ENCODE peak calls at places on chromosomes 7 and 10, in nine cellular contexts. One of them, this sample, is unnamed.
A peak's percentile ranks its signal among the peaks of the same experiment; 100 is the strongest.

GRCh38 chr10:43073191-43073590 is 3.7 kb upstream of the RET start:
- DNase-seq in PC-3: no peak
- DNase-seq in SK-N-SH: no peak
- DNase-seq in OCI-LY7: no peak
- DNase-seq in HCT116: no peak
- DNase-seq in neural progenitor cell: no peak
- DNase-seq in hepatocyte: no peak
- DNase-seq in MM.1S: no peak
- DNase-seq in GM23338: no peak
- DNase-seq in this sample: no peak

GRCh38 chr7:37732253-37732652 is 48.7 kb downstream of the GPR141 start:
- DNase-seq in PC-3: peak; percentile 10
- DNase-seq in SK-N-SH: peak; percentile 51
- DNase-seq in OCI-LY7: peak; percentile 45
- DNase-seq in HCT116: peak; percentile 6
- DNase-seq in neural progenitor cell: peak; percentile 67
- DNase-seq in hepatocyte: peak; percentile 66
- DNase-seq in MM.1S: peak; percentile 57
- DNase-seq in GM23338: peak; percentile 80
- DNase-seq in this sample: peak; percentile 5

GRCh38 chr10:48507933-48508830 is 96.7 kb downstream of the ARHGAP22 start:
- DNase-seq in PC-3: peak; percentile 59
- DNase-seq in SK-N-SH: no peak
- DNase-seq in OCI-LY7: no peak
- DNase-seq in HCT116: no peak
- DNase-seq in neural progenitor cell: no peak
- DNase-seq in hepatocyte: no peak
- DNase-seq in MM.1S: no peak
- DNase-seq in GM23338: no peak
- DNase-seq in this sample: peak; percentile 34

GRCh38 chr10:14604181-14605142 is 170.2 kb downstream of the FAM107B start:
- DNase-seq in PC-3: peak; percentile 69
- DNase-seq in SK-N-SH: peak; percentile 95
- DNase-seq in OCI-LY7: peak; percentile 88
- DNase-seq in HCT116: peak; percentile 18
- DNase-seq in neural progenitor cell: peak; percentile 91
- DNase-seq in hepatocyte: peak; percentile 94
- DNase-seq in MM.1S: peak; percentile 86
- DNase-seq in GM23338: peak; percentile 74
- DNase-seq in this sample: peak; percentile 90

GRCh38 chr7:106071356-106071998 is 40.6 kb downstream of the SYPL1 start:
- DNase-seq in PC-3: peak; percentile 85
- DNase-seq in SK-N-SH: peak; percentile 49
- DNase-seq in OCI-LY7: peak; percentile 96
- DNase-seq in HCT116: no peak
- DNase-seq in neural progenitor cell: no peak
- DNase-seq in hepatocyte: no peak
- DNase-seq in MM.1S: peak; percentile 94
- DNase-seq in GM23338: no peak
- DNase-seq in this sample: no peak

GRCh38 chr7:150716368-150716767 is at the start of gene GIMAP1:
- DNase-seq in PC-3: no peak
- DNase-seq in SK-N-SH: no peak
- DNase-seq in OCI-LY7: no peak
- DNase-seq in HCT116: no peak
- DNase-seq in neural progenitor cell: no peak
- DNase-seq in hepatocyte: no peak
- DNase-seq in MM.1S: no peak
- DNase-seq in GM23338: no peak
- DNase-seq in this sample: no peak

GRCh38 chr10:118669020-118669766 is 73.7 kb upstream of the PRLHR start:
- DNase-seq in PC-3: no peak
- DNase-seq in SK-N-SH: peak; percentile 81
- DNase-seq in OCI-LY7: no peak
- DNase-seq in HCT116: no peak
- DNase-seq in neural progenitor cell: peak; percentile 51
- DNase-seq in hepatocyte: no peak
- DNase-seq in MM.1S: no peak
- DNase-seq in GM23338: no peak
- DNase-seq in this sample: peak; percentile 82

GRCh38 chr10:17993361-17993760 is 41.6 kb downstream of the SLC39A12 start:
- DNase-seq in PC-3: peak; percentile 50
- DNase-seq in SK-N-SH: no peak
- DNase-seq in OCI-LY7: no peak
- DNase-seq in HCT116: no peak
- DNase-seq in neural progenitor cell: no peak
- DNase-seq in hepatocyte: no peak
- DNase-seq in MM.1S: no peak
- DNase-seq in GM23338: no peak
- DNase-seq in this sample: peak; percentile 69

GRCh38 chr7:102469351-102469971 is 4.7 kb downstream of the LRWD1 start:
- DNase-seq in PC-3: no peak
- DNase-seq in SK-N-SH: no peak
- DNase-seq in OCI-LY7: no peak
- DNase-seq in HCT116: no peak
- DNase-seq in neural progenitor cell: no peak
- DNase-seq in hepatocyte: no peak
- DNase-seq in MM.1S: peak; percentile 4
- DNase-seq in GM23338: no peak
- DNase-seq in this sample: no peak

DNA sequence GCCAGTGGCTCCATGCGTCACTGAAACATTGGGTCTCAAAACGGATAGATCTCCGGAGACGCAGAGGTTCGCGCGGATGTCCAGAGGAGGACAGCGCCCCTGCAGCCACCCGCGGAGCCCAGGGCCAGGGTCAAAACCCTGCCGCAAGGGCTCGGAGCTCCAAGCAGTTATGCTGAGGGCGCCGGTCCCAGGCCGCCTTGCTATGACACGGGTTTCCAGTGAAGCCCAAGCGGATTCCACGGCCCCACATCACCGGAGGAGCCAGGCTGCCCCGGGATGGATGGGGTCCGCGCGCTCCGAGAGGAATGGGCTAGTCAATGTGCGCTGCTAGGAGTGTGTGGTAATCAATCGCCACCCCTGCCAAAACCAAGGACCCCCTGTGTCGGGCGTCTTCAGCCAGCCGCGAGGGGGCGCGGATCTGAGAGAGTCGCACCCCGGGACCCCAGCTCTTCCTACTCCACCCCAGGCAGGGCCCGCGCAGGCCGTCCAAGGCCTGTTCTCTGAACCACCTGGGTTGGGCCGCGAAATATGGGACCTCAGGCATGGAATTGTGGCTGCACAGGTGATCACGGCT is 5.6 kb upstream of the EMX2 start:
- DNase-seq in PC-3: no peak
- DNase-seq in SK-N-SH: no peak
- DNase-seq in OCI-LY7: no peak
- DNase-seq in HCT116: no peak
- DNase-seq in neural progenitor cell: peak; percentile 75
- DNase-seq in hepatocyte: no peak
- DNase-seq in MM.1S: no peak
- DNase-seq in GM23338: peak; percentile 76
- DNase-seq in this sample: no peak
- TF ChIP-seq EZH2phosphoT487 in PC-3: no peak
- TF ChIP-seq EZH2phosphoT487 in SK-N-SH: no peak
- TF ChIP-seq EZH2phosphoT487 in OCI-LY7: no peak
- TF ChIP-seq EZH2phosphoT487 in HCT116: no peak
- TF ChIP-seq EZH2phosphoT487 in neural progenitor cell: peak; percentile 80
- TF ChIP-seq EZH2phosphoT487 in hepatocyte: peak; percentile 20
- TF ChIP-seq EZH2phosphoT487 in MM.1S: no peak
- TF ChIP-seq EZH2phosphoT487 in GM23338: no peak
- TF ChIP-seq EZH2phosphoT487 in this sample: no peak

GRCh38 chr10:60340973-60341372 is 48.7 kb downstream of the ANK3 start:
- DNase-seq in PC-3: no peak
- DNase-seq in SK-N-SH: no peak
- DNase-seq in OCI-LY7: no peak
- DNase-seq in HCT116: no peak
- DNase-seq in neural progenitor cell: no peak
- DNase-seq in hepatocyte: no peak
- DNase-seq in MM.1S: no peak
- DNase-seq in GM23338: no peak
- DNase-seq in this sample: no peak
- TF ChIP-seq EZH2phosphoT487 in PC-3: no peak
- TF ChIP-seq EZH2phosphoT487 in SK-N-SH: no peak
- TF ChIP-seq EZH2phosphoT487 in OCI-LY7: no peak
- TF ChIP-seq EZH2phosphoT487 in HCT116: no peak
- TF ChIP-seq EZH2phosphoT487 in neural progenitor cell: no peak
- TF ChIP-seq EZH2phosphoT487 in hepatocyte: no peak
- TF ChIP-seq EZH2phosphoT487 in MM.1S: no peak
- TF ChIP-seq EZH2phosphoT487 in GM23338: no peak
- TF ChIP-seq EZH2phosphoT487 in this sample: no peak

DNA sequence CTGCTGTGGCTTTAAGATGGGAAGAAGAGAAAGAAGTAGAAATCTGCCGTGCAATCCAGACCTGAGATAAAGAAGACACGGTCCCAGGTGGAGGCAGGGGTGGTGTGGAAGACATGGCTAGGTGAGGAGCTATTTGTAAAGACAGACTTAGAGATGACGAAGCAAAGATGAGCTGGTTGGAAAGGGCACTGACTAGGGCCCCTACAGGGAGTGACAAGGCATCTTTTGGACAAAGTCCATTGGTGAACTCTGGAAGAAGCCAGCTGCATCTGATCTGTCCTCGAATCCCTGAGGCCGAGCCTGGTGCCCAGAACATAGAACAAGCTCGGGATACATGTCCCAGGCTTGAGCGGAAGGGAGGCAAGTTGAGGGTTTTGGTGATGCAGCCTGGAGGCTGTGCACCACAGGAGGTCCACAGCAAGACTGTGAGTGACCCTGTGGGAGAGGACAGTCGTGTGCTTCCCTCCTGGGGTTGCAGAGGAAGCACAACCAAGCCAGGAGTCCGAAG is 191.2 kb downstream of the ADAM12 start:
- DNase-seq in PC-3: no peak
- DNase-seq in SK-N-SH: no peak
- DNase-seq in OCI-LY7: no peak
- DNase-seq in HCT116: no peak
- DNase-seq in neural progenitor cell: no peak
- DNase-seq in hepatocyte: no peak
- DNase-seq in MM.1S: no peak
- DNase-seq in GM23338: no peak
- DNase-seq in this sample: no peak
- TF ChIP-seq EZH2phosphoT487 in PC-3: no peak
- TF ChIP-seq EZH2phosphoT487 in SK-N-SH: no peak
- TF ChIP-seq EZH2phosphoT487 in OCI-LY7: no peak
- TF ChIP-seq EZH2phosphoT487 in HCT116: no peak
- TF ChIP-seq EZH2phosphoT487 in neural progenitor cell: no peak
- TF ChIP-seq EZH2phosphoT487 in hepatocyte: no peak
- TF ChIP-seq EZH2phosphoT487 in MM.1S: no peak
- TF ChIP-seq EZH2phosphoT487 in GM23338: no peak
- TF ChIP-seq EZH2phosphoT487 in this sample: no peak

DNA sequence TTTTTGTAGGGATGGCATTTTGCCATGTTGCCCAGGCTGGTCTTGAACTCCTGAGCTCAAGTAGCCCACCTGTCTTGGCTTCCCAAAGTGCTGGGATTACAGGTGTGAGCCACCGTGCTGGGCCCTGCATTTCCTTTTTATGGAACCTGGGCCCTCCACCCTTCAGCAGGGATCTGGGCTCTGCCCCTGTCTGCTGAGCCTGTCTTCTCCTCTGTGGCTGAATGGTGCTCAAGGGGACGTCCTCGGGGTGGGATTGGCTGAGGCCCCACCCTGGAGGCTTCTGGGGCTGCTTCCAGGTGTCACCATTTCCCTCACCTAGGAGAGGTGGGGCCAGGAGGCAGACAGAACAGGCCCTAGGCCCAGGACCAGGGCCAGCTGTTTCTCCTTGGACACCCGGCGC is 18.4 kb downstream of the FAM241B start:
- DNase-seq in PC-3: no peak
- DNase-seq in SK-N-SH: no peak
- DNase-seq in OCI-LY7: no peak
- DNase-seq in HCT116: no peak
- DNase-seq in neural progenitor cell: no peak
- DNase-seq in hepatocyte: no peak
- DNase-seq in MM.1S: no peak
- DNase-seq in GM23338: no peak
- DNase-seq in this sample: no peak
- TF ChIP-seq EZH2phosphoT487 in PC-3: no peak
- TF ChIP-seq EZH2phosphoT487 in SK-N-SH: no peak
- TF ChIP-seq EZH2phosphoT487 in OCI-LY7: no peak
- TF ChIP-seq EZH2phosphoT487 in HCT116: no peak
- TF ChIP-seq EZH2phosphoT487 in neural progenitor cell: no peak
- TF ChIP-seq EZH2phosphoT487 in hepatocyte: no peak
- TF ChIP-seq EZH2phosphoT487 in MM.1S: no peak
- TF ChIP-seq EZH2phosphoT487 in GM23338: no peak
- TF ChIP-seq EZH2phosphoT487 in this sample: no peak

GRCh38 chr10:6146921-6147320 is 55.8 kb upstream of the PFKFB3 start:
- DNase-seq in PC-3: no peak
- DNase-seq in SK-N-SH: no peak
- DNase-seq in OCI-LY7: no peak
- DNase-seq in HCT116: no peak
- DNase-seq in neural progenitor cell: no peak
- DNase-seq in hepatocyte: no peak
- DNase-seq in MM.1S: no peak
- DNase-seq in GM23338: no peak
- DNase-seq in this sample: no peak

GRCh38 chr10:6148908-6149307 is 53.8 kb upstream of the PFKFB3 start:
- DNase-seq in PC-3: peak; percentile 16
- DNase-seq in SK-N-SH: no peak
- DNase-seq in OCI-LY7: no peak
- DNase-seq in HCT116: no peak
- DNase-seq in neural progenitor cell: no peak
- DNase-seq in hepatocyte: no peak
- DNase-seq in MM.1S: no peak
- DNase-seq in GM23338: no peak
- DNase-seq in this sample: no peak

GRCh38 chr10:6145414-6145978 is 56.7 kb downstream of the RBM17 start:
- DNase-seq in PC-3: no peak
- DNase-seq in SK-N-SH: peak; percentile 73
- DNase-seq in OCI-LY7: peak; percentile 38
- DNase-seq in HCT116: no peak
- DNase-seq in neural progenitor cell: peak; percentile 81
- DNase-seq in hepatocyte: peak; percentile 45
- DNase-seq in MM.1S: no peak
- DNase-seq in GM23338: peak; percentile 81
- DNase-seq in this sample: peak; percentile 23

GRCh38 chr10:6145979-6146432 is 56.7 kb upstream of the PFKFB3 start:
- DNase-seq in PC-3: no peak
- DNase-seq in SK-N-SH: no peak
- DNase-seq in OCI-LY7: peak; percentile 31
- DNase-seq in HCT116: no peak
- DNase-seq in neural progenitor cell: no peak
- DNase-seq in hepatocyte: no peak
- DNase-seq in MM.1S: no peak
- DNase-seq in GM23338: no peak
- DNase-seq in this sample: no peak

DNA sequence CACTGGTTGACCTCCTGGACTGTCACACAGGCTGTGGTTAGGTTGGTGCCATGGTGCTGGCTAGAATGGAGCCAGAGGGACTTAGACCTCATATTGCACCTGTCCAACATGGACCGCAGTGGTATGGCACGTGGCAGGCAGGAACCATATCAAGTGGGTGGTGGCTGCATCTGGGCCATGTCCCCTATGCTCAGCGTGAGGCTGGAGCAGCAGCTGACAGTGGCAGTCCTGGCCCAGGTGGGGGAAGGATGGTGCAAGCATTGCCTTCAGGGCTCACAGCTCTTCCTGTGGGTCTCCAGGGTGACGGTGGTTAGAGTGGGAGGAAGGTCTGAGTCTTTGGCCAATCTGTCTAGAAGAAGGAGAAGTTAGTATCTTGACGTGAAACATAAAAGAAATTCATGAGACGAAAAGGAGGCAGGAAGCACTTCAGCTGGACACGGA is 54.5 kb upstream of the PFKFB3 start:
- DNase-seq in PC-3: no peak
- DNase-seq in SK-N-SH: no peak
- DNase-seq in OCI-LY7: peak; percentile 21
- DNase-seq in HCT116: no peak
- DNase-seq in neural progenitor cell: no peak
- DNase-seq in hepatocyte: no peak
- DNase-seq in MM.1S: no peak
- DNase-seq in GM23338: no peak
- DNase-seq in this sample: no peak
- TF ChIP-seq EZH2phosphoT487 in PC-3: no peak
- TF ChIP-seq EZH2phosphoT487 in SK-N-SH: no peak
- TF ChIP-seq EZH2phosphoT487 in OCI-LY7: no peak
- TF ChIP-seq EZH2phosphoT487 in HCT116: no peak
- TF ChIP-seq EZH2phosphoT487 in neural progenitor cell: no peak
- TF ChIP-seq EZH2phosphoT487 in hepatocyte: no peak
- TF ChIP-seq EZH2phosphoT487 in MM.1S: no peak
- TF ChIP-seq EZH2phosphoT487 in GM23338: no peak
- TF ChIP-seq EZH2phosphoT487 in this sample: no peak

This sample was measured in GM23248.